ENCODE peak calls at places on chromosomes 5 and 9, in five cellular contexts. One of them, this sample, is unnamed.

GRCh38 chr9:110650991-110651411 is 17.6 kb upstream of the MUSK start:
- DNase-seq in keratinocyte: no peak
- DNase-seq in GM23248: peak; percentile 96
- DNase-seq in mucosa of descending colon: no peak
- DNase-seq in cardiac muscle cell: peak; percentile 79
- DNase-seq in this sample: no peak

GRCh38 chr9:35533398-35533797 is 43.5 kb downstream of the RUSC2 start:
- DNase-seq in keratinocyte: no peak
- DNase-seq in GM23248: peak; percentile 69
- DNase-seq in mucosa of descending colon: no peak
- DNase-seq in cardiac muscle cell: peak; percentile 44
- DNase-seq in this sample: no peak

GRCh38 chr9:94139672-94140417 is 55.6 kb downstream of the PTPDC1 start:
- DNase-seq in keratinocyte: peak; percentile 59
- DNase-seq in GM23248: peak; percentile 93
- DNase-seq in mucosa of descending colon: peak; percentile 65
- DNase-seq in cardiac muscle cell: peak; percentile 98
- DNase-seq in this sample: peak; percentile 95

GRCh38 chr5:95164869-95165268 is 120.0 kb downstream of the MCTP1 start:
- DNase-seq in keratinocyte: no peak
- DNase-seq in GM23248: no peak
- DNase-seq in mucosa of descending colon: no peak
- DNase-seq in cardiac muscle cell: no peak
- DNase-seq in this sample: no peak

GRCh38 chr5:132498686-132499271 is 8.2 kb upstream of the IRF1 start:
- DNase-seq in keratinocyte: no peak
- DNase-seq in GM23248: no peak
- DNase-seq in mucosa of descending colon: no peak
- DNase-seq in cardiac muscle cell: no peak
- DNase-seq in this sample: no peak

GRCh38 chr5:151186052-151186451 is 28.5 kb upstream of the ANXA6 start:
- DNase-seq in keratinocyte: no peak
- DNase-seq in GM23248: no peak
- DNase-seq in mucosa of descending colon: no peak
- DNase-seq in cardiac muscle cell: no peak
- DNase-seq in this sample: no peak

GRCh38 chr5:122319897-122320296 is 7.9 kb downstream of the SNCAIP start:
- DNase-seq in keratinocyte: no peak
- DNase-seq in GM23248: no peak
- DNase-seq in mucosa of descending colon: no peak
- DNase-seq in cardiac muscle cell: no peak
- DNase-seq in this sample: no peak

GRCh38 chr9:76545191-76545590 is 86.2 kb downstream of the GCNT1 start:
- DNase-seq in keratinocyte: no peak
- DNase-seq in GM23248: no peak
- DNase-seq in mucosa of descending colon: no peak
- DNase-seq in cardiac muscle cell: no peak
- DNase-seq in this sample: no peak

GRCh38 chr9:40927851-40928802 is 200.4 kb downstream of the FOXD4L6 start:
- DNase-seq in keratinocyte: no peak
- DNase-seq in GM23248: no peak
- DNase-seq in mucosa of descending colon: no peak
- DNase-seq in cardiac muscle cell: no peak
- DNase-seq in this sample: no peak

GRCh38 chr9:128416014-128416413 is 4.6 kb upstream of the CERCAM start:
- DNase-seq in keratinocyte: no peak
- DNase-seq in GM23248: no peak
- DNase-seq in mucosa of descending colon: no peak
- DNase-seq in cardiac muscle cell: no peak
- DNase-seq in this sample: peak; percentile 32

GRCh38 chr5:68122439-68122906 is 93.1 kb upstream of the PIK3R1 start:
- DNase-seq in keratinocyte: no peak
- DNase-seq in GM23248: no peak
- DNase-seq in mucosa of descending colon: peak; percentile 82
- DNase-seq in cardiac muscle cell: no peak
- DNase-seq in this sample: no peak

GRCh38 chr9:89765211-89765610 is 160.4 kb downstream of the GADD45G start:
- DNase-seq in keratinocyte: no peak
- DNase-seq in GM23248: no peak
- DNase-seq in mucosa of descending colon: no peak
- DNase-seq in cardiac muscle cell: no peak
- DNase-seq in this sample: no peak

GRCh38 chr5:107466233-107466769 is 204.4 kb downstream of the EFNA5 start:
- DNase-seq in keratinocyte: peak; percentile 91
- DNase-seq in GM23248: no peak
- DNase-seq in mucosa of descending colon: no peak
- DNase-seq in cardiac muscle cell: peak; percentile 93
- DNase-seq in this sample: no peak

GRCh38 chr5:10337107-10337506 is 16.4 kb upstream of the MARCHF6 start:
- DNase-seq in keratinocyte: no peak
- DNase-seq in GM23248: no peak
- DNase-seq in mucosa of descending colon: no peak
- DNase-seq in cardiac muscle cell: no peak
- DNase-seq in this sample: no peak

GRCh38 chr5:145450286-145450969 is 384.7 kb downstream of the PRELID2 start:
- DNase-seq in keratinocyte: no peak
- DNase-seq in GM23248: no peak
- DNase-seq in mucosa of descending colon: no peak
- DNase-seq in cardiac muscle cell: no peak
- DNase-seq in this sample: no peak

GRCh38 chr5:11383506-11384095 is 520.6 kb downstream of the CTNND2 start:
- DNase-seq in keratinocyte: no peak
- DNase-seq in GM23248: no peak
- DNase-seq in mucosa of descending colon: no peak
- DNase-seq in cardiac muscle cell: no peak
- DNase-seq in this sample: peak; percentile 14

GRCh38 chr9:6833518-6834192 is 75.9 kb downstream of the KDM4C start:
- DNase-seq in keratinocyte: no peak
- DNase-seq in GM23248: peak; percentile 12
- DNase-seq in mucosa of descending colon: no peak
- DNase-seq in cardiac muscle cell: peak; percentile 73
- DNase-seq in this sample: peak; percentile 58

GRCh38 chr9:8858250-8859161 is 1058.9 kb upstream of the DMAC1 start:
- DNase-seq in keratinocyte: no peak
- DNase-seq in GM23248: no peak
- DNase-seq in mucosa of descending colon: peak; percentile 56
- DNase-seq in cardiac muscle cell: peak; percentile 18
- DNase-seq in this sample: peak; percentile 53

GRCh38 chr9:35681341-35682002 is 7.7 kb downstream of the CA9 start:
- DNase-seq in keratinocyte: no peak
- DNase-seq in GM23248: peak; percentile 43
- DNase-seq in mucosa of descending colon: peak; percentile 33
- DNase-seq in cardiac muscle cell: peak; percentile 43
- DNase-seq in this sample: no peak

GRCh38 chr5:115583474-115583873 is 18.8 kb downstream of the TICAM2 start:
- DNase-seq in keratinocyte: no peak
- DNase-seq in GM23248: peak; percentile 93
- DNase-seq in mucosa of descending colon: no peak
- DNase-seq in cardiac muscle cell: peak; percentile 91
- DNase-seq in this sample: peak; percentile 83

GRCh38 chr5:116652196-116652729 is 77.6 kb upstream of the SEMA6A start:
- DNase-seq in keratinocyte: peak; percentile 21
- DNase-seq in GM23248: peak; percentile 53
- DNase-seq in mucosa of descending colon: no peak
- DNase-seq in cardiac muscle cell: peak; percentile 90
- DNase-seq in this sample: no peak

GRCh38 chr5:14732991-14733390 is 68.5 kb downstream of the OTULIN start:
- DNase-seq in keratinocyte: no peak
- DNase-seq in GM23248: no peak
- DNase-seq in mucosa of descending colon: no peak
- DNase-seq in cardiac muscle cell: no peak
- DNase-seq in this sample: no peak
- H3K4me1 ChIP-seq in keratinocyte: no peaks in the 10 kb centered on the region
- H3K4me1 ChIP-seq in GM23248: peaks cover under 1% of the 10 kb centered on the region
- H3K4me1 ChIP-seq in mucosa of descending colon: peaks cover 10% of the 10 kb centered on the region
- H3K4me1 ChIP-seq in cardiac muscle cell: peaks cover 6% of the 10 kb centered on the region
- H3K4me1 ChIP-seq in this sample: peaks cover 2% of the 10 kb centered on the region

GRCh38 chr9:13896047-13896446 is 417.9 kb downstream of the NFIB start:
- DNase-seq in keratinocyte: no peak
- DNase-seq in GM23248: no peak
- DNase-seq in mucosa of descending colon: no peak
- DNase-seq in cardiac muscle cell: no peak
- DNase-seq in this sample: no peak
- H3K4me3 ChIP-seq in keratinocyte: no peak overlapping the region
- H3K4me3 ChIP-seq in GM23248: no peak overlapping the region
- H3K4me3 ChIP-seq in mucosa of descending colon: no peak overlapping the region
- H3K4me3 ChIP-seq in cardiac muscle cell: no peak overlapping the region
- H3K4me3 ChIP-seq in this sample: no peak overlapping the region

DNA sequence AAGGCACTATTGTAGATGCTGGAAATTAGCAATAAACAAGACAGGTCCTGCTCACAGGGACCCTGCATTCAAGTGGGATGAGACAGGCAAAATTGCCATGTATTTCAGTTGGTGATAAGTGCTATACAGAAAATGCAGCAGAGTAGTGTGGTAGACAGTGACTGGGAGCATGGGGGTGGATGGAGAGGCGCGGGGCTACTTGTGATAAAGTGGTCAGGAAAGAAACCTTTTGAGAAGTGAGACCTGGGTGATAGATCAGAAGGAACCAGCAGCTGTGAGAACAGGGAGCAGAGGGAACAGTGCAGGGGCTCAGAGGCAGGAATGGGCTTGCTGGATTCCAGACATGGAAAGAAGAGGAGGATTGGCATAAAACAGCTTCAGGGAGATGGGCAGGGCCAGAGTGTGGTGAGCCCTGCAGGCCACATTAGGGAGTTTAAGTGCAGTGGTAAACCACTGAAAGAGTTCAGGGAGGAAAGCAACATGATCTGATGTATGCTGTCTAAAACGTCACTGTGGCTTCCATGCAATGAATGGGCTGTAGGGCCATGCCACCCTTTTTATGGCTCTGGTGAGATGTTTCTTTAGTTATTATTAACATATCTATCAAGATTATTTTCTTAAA is 7.3 kb downstream of the CRHBP start:
- DNase-seq in keratinocyte: peak; percentile 23
- DNase-seq in GM23248: no peak
- DNase-seq in mucosa of descending colon: no peak
- DNase-seq in cardiac muscle cell: peak; percentile 30
- DNase-seq in this sample: peak; percentile 50
- H3K36me3 ChIP-seq in keratinocyte: no peaks in the 10 kb centered on the region
- H3K36me3 ChIP-seq in GM23248: no peaks in the 10 kb centered on the region
- H3K36me3 ChIP-seq in mucosa of descending colon: no peaks in the 10 kb centered on the region
- H3K36me3 ChIP-seq in cardiac muscle cell: no peaks in the 10 kb centered on the region
- H3K36me3 ChIP-seq in this sample: no peaks in the 10 kb centered on the region

GRCh38 chr5:169067641-169068316 is 233.2 kb downstream of the SLIT3 start:
- DNase-seq in keratinocyte: no peak
- DNase-seq in GM23248: no peak
- DNase-seq in mucosa of descending colon: no peak
- DNase-seq in cardiac muscle cell: peak; percentile 40
- DNase-seq in this sample: no peak
- H3K4me1 ChIP-seq in keratinocyte: no peaks in the 10 kb centered on the region
- H3K4me1 ChIP-seq in GM23248: peaks cover 5% of the 10 kb centered on the region
- H3K4me1 ChIP-seq in mucosa of descending colon: no peaks in the 10 kb centered on the region
- H3K4me1 ChIP-seq in cardiac muscle cell: peaks cover 18% of the 10 kb centered on the region
- H3K4me1 ChIP-seq in this sample: peaks cover 6% of the 10 kb centered on the region

GRCh38 chr5:139668064-139668880 is 20.1 kb downstream of the CXXC5 start:
- DNase-seq in keratinocyte: no peak
- DNase-seq in GM23248: peak; percentile 72
- DNase-seq in mucosa of descending colon: no peak
- DNase-seq in cardiac muscle cell: peak; percentile 57
- DNase-seq in this sample: peak; percentile 94
- H3K4me3 ChIP-seq in keratinocyte: peak overlapping the region; percentile 20
- H3K4me3 ChIP-seq in GM23248: peak overlapping the region; percentile 64
- H3K4me3 ChIP-seq in mucosa of descending colon: peak overlapping the region; percentile 3
- H3K4me3 ChIP-seq in cardiac muscle cell: no peak overlapping the region
- H3K4me3 ChIP-seq in this sample: peak overlapping the region; percentile 60

This sample was measured in osteoblast.